ENCODE peak calls at places on chromosomes 2 and 18, in seven cellular contexts. F, O, Q, Z, L, M and K are unnamed samples.

GRCh38 chr2:238130111-238130695 is 8.3 kb upstream of the KLHL30 start:
- DNase-seq in F (no peak), O (no peak), Q (no peak), Z (no peak), L (no peak), M (no peak), K (no peak)

GRCh38 chr18:33195795-33196194 is 244.7 kb downstream of the CCDC178 start:
- DNase-seq in F (no peak), O (no peak), Q (no peak), Z (no peak), L (no peak), M (no peak), K (no peak)

GRCh38 chr2:155748126-155748525 is 584.4 kb downstream of the NR4A2 start:
- DNase-seq in F (no peak), O (no peak), Q (no peak), Z (no peak), L (no peak), M (no peak), K (no peak)

GRCh38 chr2:46776687-46777327 is 138.8 kb downstream of the MCFD2 start:
- DNase-seq in F (peak), O (peak), Q (peak), Z (peak), L (peak), M (peak), K (peak)

GRCh38 chr2:160952462-160952861 is 207.8 kb upstream of the TANK start:
- DNase-seq in F (peak), O (no peak), Q (peak), Z (peak), L (peak), M (peak), K (peak)

GRCh38 chr2:83233284-83233683 is 1225.8 kb downstream of the SUCLG1 start:
- DNase-seq in F (no peak), O (no peak), Q (no peak), Z (no peak), L (no peak), M (no peak), K (no peak)

GRCh38 chr2:119517433-119517832 is 6.8 kb downstream of the SCTR start:
- DNase-seq in F (peak), O (peak), Q (peak), Z (peak), L (peak), M (peak), K (no peak)

GRCh38 chr2:191869178-191869577 is 22.3 kb upstream of the CAVIN2 start:
- DNase-seq in F (peak), O (no peak), Q (peak), Z (peak), L (no peak), M (no peak), K (no peak)

GRCh38 chr2:29056452-29056851 is 17.9 kb downstream of the PCARE start:
- DNase-seq in F (no peak), O (no peak), Q (no peak), Z (no peak), L (no peak), M (no peak), K (no peak)

GRCh38 chr2:142190805-142191204 is 60.0 kb upstream of the LRP1B start:
- DNase-seq in F (peak), O (no peak), Q (no peak), Z (no peak), L (no peak), M (no peak), K (no peak)

GRCh38 chr2:209160800-209161588 is 262.9 kb upstream of the MAP2 start:
- DNase-seq in F (no peak), O (no peak), Q (no peak), Z (no peak), L (no peak), M (no peak), K (no peak)

GRCh38 chr2:10426726-10427567 is 21.2 kb downstream of the ODC1 start:
- DNase-seq in F (no peak), O (no peak), Q (no peak), Z (no peak), L (no peak), M (no peak), K (no peak)

GRCh38 chr18:21991081-21991534 is 178.3 kb upstream of the GATA6 start:
- DNase-seq in F (no peak), O (no peak), Q (no peak), Z (no peak), L (no peak), M (no peak), K (no peak)

GRCh38 chr2:214651451-214651850 is 158.0 kb downstream of the BARD1 start:
- DNase-seq in F (peak), O (no peak), Q (no peak), Z (no peak), L (no peak), M (no peak), K (no peak)

GRCh38 chr2:42117923-42118758 is 51.0 kb upstream of the EML4 start:
- DNase-seq in F (peak), O (no peak), Q (no peak), Z (no peak), L (no peak), M (peak), K (no peak)

GRCh38 chr18:76981388-76981968 is 151.1 kb downstream of the MBP start:
- DNase-seq in F (peak), O (no peak), Q (no peak), Z (peak), L (no peak), M (no peak), K (no peak)
- TF ChIP-seq CTCF in F (no peak), O (no peak), Q (no peak), Z (no peak), L (no peak), M (no peak), K (no peak)

GRCh38 chr2:219404954-219405353 is 13.2 kb upstream of the DES start:
- DNase-seq in F (no peak), O (no peak), Q (no peak), Z (no peak), L (peak), M (no peak), K (peak)
- TF ChIP-seq POLR2A in F (no peak), O (no peak), Q (no peak), Z (no peak), L (peak), M (no peak), K (no peak)

DNA sequence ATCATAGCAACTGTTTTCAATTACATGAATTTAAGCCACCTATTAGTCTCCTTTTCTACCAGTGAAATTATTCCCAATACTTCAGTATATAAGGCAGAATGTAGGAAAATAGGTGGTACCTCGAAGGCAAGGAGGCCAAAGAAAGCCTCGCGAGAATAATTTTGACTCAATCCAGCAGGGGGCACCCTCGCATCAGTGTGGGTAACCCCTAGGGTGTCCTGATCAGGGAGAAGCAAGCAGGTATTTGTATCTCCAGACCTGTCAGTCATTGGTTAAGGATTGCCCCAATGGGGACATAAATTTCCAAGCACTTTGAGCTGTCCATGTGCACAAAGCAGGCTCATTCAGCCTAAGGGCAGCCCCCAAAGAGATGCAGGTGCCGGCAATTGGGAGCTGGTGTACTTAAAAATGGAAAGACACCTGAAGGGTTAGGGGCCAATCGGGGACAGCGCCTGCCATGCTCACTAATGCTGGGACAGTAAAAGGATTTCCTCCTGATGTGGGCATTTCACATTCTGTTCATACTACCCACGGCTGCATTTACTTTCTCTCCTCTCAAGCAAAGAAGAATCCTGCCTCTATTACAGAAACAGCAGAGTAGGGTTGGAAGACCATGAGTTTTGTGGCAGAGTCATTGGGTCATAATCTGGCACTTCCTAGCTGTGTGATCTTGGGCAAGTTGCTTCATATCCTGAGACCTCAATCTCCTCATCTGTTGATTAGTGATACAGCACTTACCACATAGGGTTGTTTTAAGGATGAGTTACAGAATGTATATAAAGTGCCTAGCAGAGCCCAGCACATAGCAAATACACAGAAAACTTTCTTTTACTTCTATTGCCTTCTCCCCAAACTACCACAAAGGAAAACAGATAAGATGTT is 136.1 kb downstream of the ICOS start:
- DNase-seq in F (no peak), O (no peak), Q (peak), Z (peak), L (no peak), M (no peak), K (no peak)
- TF ChIP-seq CTCF in F (peak), O (peak), Q (peak), Z (peak), L (peak), M (no peak), K (no peak)

DNA sequence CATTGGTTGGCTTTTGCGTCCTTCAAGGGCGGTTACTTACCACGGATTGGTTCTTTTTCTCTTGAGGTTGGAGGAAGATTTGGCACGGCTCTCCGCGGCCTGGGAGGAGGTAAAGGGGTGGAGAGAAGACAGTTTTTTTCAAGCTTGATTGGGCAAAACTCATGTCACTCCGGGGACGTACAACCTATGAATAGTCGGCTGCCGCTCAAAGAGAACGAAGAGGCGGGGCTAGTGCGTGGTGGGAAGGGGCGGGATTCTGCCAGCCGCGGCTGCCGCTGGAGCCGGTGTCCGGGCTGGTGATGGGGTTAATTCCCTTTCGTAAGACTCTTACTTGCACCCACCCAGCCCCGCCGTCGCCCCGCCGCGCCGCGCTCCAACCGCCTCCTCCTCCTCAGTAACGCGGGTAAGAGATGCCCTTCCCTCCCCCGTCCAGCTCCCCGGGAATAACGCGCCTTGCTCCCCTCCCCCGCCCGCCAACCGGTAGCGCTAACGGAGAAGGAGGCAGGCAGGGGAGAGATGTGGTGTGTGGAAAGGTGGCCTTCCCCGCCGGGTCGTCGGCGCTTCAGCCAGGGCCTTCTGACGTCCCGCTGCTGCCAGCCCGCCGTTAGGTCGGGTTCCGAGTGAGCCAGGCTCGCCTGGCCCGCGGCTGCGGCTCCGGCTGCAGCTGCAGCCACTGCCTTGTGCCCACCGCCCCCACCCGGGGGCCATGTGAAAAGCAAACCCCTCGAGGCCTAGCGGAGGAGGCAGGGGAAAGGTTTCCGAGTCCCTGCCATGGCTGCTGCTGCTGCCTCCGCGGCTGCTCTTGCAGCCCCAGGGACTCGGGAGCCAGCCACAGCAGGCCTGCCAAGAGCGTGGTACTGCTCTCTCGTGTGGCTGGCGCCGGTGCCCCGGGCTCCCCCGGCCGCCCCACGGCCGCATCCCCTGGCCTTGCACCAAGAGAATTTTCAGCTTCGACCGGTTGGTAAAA is at the start of gene R3HDM1:
- DNase-seq in F (peak), O (peak), Q (peak), Z (peak), L (peak), M (peak), K (peak)
- TF ChIP-seq POLR2A in F (no peak), O (peak), Q (peak), Z (peak), L (peak), M (peak), K (no peak)

GRCh38 chr2:223692227-223692947 is 90.2 kb upstream of the SCG2 start:
- DNase-seq in F (peak), O (no peak), Q (peak), Z (peak), L (peak), M (peak), K (no peak)
- TF ChIP-seq CTCF in F (peak), O (peak), Q (peak), Z (peak), L (peak), M (peak), K (peak)

DNA sequence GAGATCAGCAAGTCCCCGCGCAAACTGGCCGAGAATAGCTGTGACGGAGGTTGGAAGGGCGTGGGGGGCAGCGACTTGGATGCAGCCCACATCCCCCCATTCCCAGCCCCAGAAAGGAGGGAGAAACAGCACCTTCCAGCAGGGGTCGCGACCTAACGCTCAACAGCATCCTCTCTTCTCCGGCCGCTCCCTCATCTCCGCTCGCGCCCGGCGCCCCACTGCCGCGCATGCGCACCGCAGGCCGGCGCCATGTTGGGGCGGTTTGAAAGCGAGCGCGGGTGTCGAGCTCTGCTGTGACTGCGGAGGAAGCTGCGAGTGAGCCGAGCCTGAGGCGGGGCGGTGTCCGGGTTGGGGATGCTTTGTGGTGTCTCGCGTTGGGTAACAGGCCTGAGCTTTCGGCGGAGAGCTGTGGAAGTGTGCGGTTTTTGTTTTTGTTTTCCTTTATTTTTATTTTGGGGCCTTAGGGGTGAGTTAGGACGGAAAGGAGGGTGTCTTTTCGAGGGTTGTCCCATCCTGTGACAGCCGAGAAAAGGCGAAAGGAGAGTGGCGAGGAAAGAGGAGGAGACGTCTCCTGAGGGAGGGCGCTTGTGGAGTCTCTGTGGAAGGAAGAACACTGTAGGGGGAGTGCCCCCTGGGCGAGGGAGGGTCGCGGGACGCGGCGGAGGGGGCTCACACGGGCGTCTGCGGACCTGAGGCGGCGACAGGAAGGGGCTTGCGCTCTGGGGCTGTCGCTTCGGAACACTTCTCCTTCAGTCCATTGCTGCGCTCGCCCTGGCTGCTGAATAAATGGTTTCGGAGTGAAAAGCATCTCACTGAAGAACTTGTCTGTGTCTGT is at the start of the genes C18orf54 and STARD6:
- DNase-seq in F (peak), O (peak), Q (peak), Z (peak), L (peak), M (peak), K (peak)
- TF ChIP-seq POLR2A in F (peak), O (peak), Q (peak), Z (peak), L (peak), M (no peak), K (no peak)